ENCODE peak calls at places on chromosomes 4 and X, in nine cellular contexts. N, K, R, P, A, B, C, J and V are unnamed samples.

GRCh38 chrX:131745942-131746489 is 202.1 kb downstream of the OR13H1 start:
- DNase-seq in B (no peak), N (no peak), K (no peak), A (no peak), J (no peak), P (no peak), C (no peak), R (no peak), V (no peak)

GRCh38 chr4:46146993-46147392 is 23.1 kb upstream of the GABRG1 start:
- DNase-seq in A (no peak), R (no peak), N (no peak), C (no peak), K (no peak), J (peak; percentile 55), B (no peak), P (peak; percentile 5), V (no peak)

GRCh38 chrX:55710701-55711100 is 6.8 kb upstream of the RRAGB start:
- DNase-seq in J (peak; percentile 50), A (no peak), K (no peak), P (peak; percentile 3), N (no peak), R (peak; percentile 28), C (no peak), B (no peak), V (no peak)

GRCh38 chrX:72568406-72569092 is 4.1 kb downstream of the HDAC8 start:
- DNase-seq in J (no peak), K (no peak), C (no peak), N (no peak), B (no peak), R (peak; percentile 71), A (no peak), P (no peak), V (no peak)

GRCh38 chr4:102901804-102902203 is 33.0 kb downstream of the CISD2 start:
- DNase-seq in N (no peak), P (no peak), K (no peak), A (no peak), C (no peak), J (no peak), R (no peak), B (no peak), V (no peak)

GRCh38 chrX:45774961-45775360 is 574.3 kb upstream of the DIPK2B start:
- DNase-seq in C (no peak), P (no peak), A (no peak), B (no peak), K (no peak), N (no peak), R (peak; percentile 95), J (peak; percentile 93), V (no peak)

GRCh38 chr4:98662619-98663225 is 4.3 kb upstream of the TSPAN5 start:
- DNase-seq in K (no peak), C (peak; percentile 20), P (no peak), J (no peak), B (peak; percentile 20), R (no peak), A (no peak), N (no peak), V (no peak)

GRCh38 chr4:63618883-63619573 is 790.2 kb downstream of the TECRL start:
- DNase-seq in J (no peak), K (no peak), R (no peak), A (no peak), N (peak; percentile 32), B (no peak), P (no peak), C (no peak), V (no peak)

GRCh38 chr4:40176602-40177001 is 20.2 kb upstream of the RHOH start:
- DNase-seq in C (no peak), P (no peak), B (no peak), R (no peak), N (no peak), K (no peak), A (no peak), J (no peak), V (peak; percentile 18)

GRCh38 chrX:93875621-93876282 is 201.7 kb downstream of the FAM133A start:
- DNase-seq in K (no peak), B (no peak), N (no peak), R (no peak), P (no peak), J (no peak), A (no peak), C (no peak), V (no peak)

GRCh38 chr4:41590591-41590990 is 52.6 kb downstream of the LIMCH1 start:
- DNase-seq in C (no peak), A (no peak), J (peak; percentile 35), K (no peak), B (peak; percentile 18), P (no peak), R (no peak), N (no peak), V (no peak)

GRCh38 chrX:7390446-7390845 is 242.5 kb upstream of the PUDP start:
- DNase-seq in J (no peak), R (no peak), K (no peak), P (no peak), N (no peak), C (no peak), A (no peak), B (no peak), V (no peak)

GRCh38 chr4:144705861-144706590 is 60.1 kb downstream of the HHIP start:
- DNase-seq in A (no peak), P (no peak), N (peak; percentile 5), K (no peak), B (no peak), J (no peak), R (no peak), C (no peak), V (no peak)

GRCh38 chr4:53563824-53564223 is 27.5 kb downstream of the LNX1 start:
- DNase-seq in B (no peak), R (peak; percentile 88), C (peak; percentile 50), J (peak; percentile 95), P (peak; percentile 82), N (no peak), A (peak; percentile 62), K (no peak), V (no peak)

GRCh38 chrX:21948897-21949578 is 8.5 kb downstream of the SMS start:
- DNase-seq in K (no peak), P (no peak), J (no peak), A (no peak), C (no peak), N (peak; percentile 71), R (no peak), B (no peak), V (no peak)

GRCh38 chr4:126405369-126405982 is 1090.7 kb downstream of the FAT4 start:
- DNase-seq in R (peak; percentile 47), J (peak; percentile 16), A (no peak), K (peak; percentile 7), B (no peak), P (no peak), N (peak; percentile 36), C (no peak), V (no peak)

DNA sequence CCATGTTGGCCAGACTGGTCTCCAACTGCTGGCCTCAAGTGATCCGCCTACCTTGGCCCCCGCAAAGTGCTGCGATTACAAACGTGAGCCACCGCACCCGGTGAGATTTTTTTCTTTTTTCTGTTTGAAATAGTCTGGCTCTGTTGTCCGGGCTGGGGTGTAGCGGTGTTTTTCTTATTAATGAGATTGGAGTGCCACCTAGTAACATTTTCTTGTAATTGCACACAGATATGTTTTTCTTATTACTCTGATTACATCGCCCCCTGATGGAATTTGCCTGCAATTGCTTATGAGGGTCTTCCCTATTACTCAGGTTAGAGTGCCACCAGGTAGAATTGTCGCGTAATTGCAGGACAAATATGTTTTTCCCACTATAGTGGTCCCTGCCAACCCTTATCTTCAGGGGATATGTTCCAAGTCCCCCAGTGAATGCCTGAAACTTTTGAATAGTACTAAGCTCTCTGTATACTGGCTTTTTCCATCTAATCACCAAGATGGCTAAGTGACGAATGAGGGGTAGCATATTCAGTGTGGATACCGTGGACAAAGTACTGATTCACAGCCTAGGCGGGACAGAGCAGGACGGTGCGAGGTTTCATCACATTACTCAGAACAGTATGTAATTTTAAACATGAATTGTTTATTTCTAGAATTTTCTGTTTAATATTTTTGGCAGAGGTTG is 8.6 kb upstream of the PDHA1 start:
- DNase-seq in R (peak; percentile 50), J (peak; percentile 5), K (peak; percentile 79), P (no peak), B (peak; percentile 12), C (peak; percentile 27), N (peak; percentile 8), A (peak; percentile 46), V (no peak)
- TF ChIP-seq CTCF in R (peak; percentile 39), J (peak; percentile 41), K (peak; percentile 87), P (no peak), B (peak; percentile 48), C (no peak), N (peak; percentile 13), A (peak; percentile 54), V (peak; percentile 46)

DNA sequence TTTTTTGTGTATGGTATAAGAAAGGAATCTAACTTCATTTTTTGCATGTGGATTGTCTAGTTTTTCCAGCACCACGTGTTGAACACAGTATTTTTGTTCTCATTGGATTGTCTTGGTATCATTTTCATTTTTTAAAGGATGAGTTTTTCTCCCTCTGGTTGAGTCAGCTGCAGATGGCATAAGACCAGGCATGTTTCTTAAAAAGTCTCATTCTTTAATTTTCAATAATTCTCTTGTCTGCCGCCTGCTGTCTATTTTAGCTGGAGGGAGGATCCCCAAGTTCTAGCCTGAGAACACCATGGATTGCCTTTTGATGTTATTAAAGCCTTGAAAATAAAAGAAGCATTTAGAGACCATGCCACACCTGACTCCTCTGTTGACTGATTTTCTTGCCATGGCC is 263.8 kb downstream of the ARHGAP24 start:
- DNase-seq in C (no peak), R (peak; percentile 40), N (no peak), B (no peak), K (no peak), A (no peak), J (peak; percentile 51), P (no peak), V (no peak)
- TF ChIP-seq CTCF in C (no peak), R (no peak), N (no peak), B (no peak), K (no peak), A (no peak), J (no peak), P (no peak), V (no peak)

DNA sequence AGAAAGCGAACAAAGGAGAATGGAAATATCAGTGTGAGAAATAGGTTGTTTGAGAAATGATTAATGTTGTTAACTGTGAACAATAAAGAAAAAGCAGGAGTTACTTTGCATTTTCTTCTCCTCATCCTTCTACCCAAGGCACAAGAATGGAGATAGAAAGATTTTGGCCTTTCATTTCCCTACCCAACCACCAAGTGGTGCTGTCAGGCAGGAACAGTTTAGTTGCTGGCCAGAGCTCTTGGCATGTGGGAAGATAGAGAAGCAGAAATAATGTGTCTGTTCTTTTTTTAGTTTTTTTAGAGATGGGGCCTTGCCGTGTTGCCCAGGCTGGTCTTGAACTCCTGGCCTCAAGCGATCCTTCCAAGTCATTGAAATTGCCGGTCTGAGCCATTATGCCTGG is 12.8 kb downstream of the HOPX start:
- DNase-seq in P (peak; percentile 30), N (peak; percentile 47), A (peak; percentile 41), K (peak; percentile 56), B (peak; percentile 23), J (no peak), R (peak; percentile 55), C (peak; percentile 39), V (no peak)
- TF ChIP-seq CTCF in P (no peak), N (peak; percentile 38), A (no peak), K (peak; percentile 80), B (peak; percentile 41), J (peak; percentile 42), R (peak; percentile 64), C (no peak), V (peak; percentile 20)

DNA sequence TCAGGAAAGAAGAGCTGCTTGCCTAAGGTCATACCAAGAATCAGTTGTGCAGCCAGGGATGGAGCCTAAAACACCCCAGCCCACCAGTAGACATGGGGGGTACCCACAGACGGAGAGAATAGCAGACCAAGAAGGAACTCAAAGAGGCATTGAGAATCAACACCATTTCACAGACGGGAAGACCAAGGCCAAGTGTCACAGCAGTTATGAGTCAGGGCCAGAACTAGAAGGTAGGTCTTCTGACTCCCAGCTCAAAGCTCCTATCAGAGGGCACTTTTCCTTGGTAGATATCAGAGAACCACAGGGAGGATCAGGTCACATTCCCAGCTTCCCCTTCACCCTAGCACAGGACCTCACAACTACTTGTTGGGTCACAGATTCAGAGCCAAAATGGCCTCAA is 14.5 kb downstream of the OTUD5 start:
- DNase-seq in K (no peak), N (no peak), B (no peak), J (no peak), C (no peak), R (no peak), A (no peak), P (no peak), V (no peak)
- TF ChIP-seq CTCF in K (no peak), N (no peak), B (no peak), J (no peak), C (no peak), R (no peak), A (no peak), P (no peak), V (no peak)